ENCODE peak calls at places on chromosomes 1 and 21, in four cellular contexts. M is HFF-Myc, K is foreskin fibroblast, T is RWPE1. Z is an unnamed sample.

GRCh38 chr1:8082945-8083344 is 56.8 kb upstream of the ERRFI1 start:
- DNase-seq in M (no peak), K (peak), T (no peak), Z (peak)

GRCh38 chr1:212173572-212173971 is 111.6 kb upstream of the PPP2R5A start:
- DNase-seq in M (no peak), K (no peak), T (no peak), Z (no peak)

GRCh38 chr21:33642896-33643657 is 776 bp downstream of the ITSN1 start:
- DNase-seq in M (no peak), K (peak), T (peak), Z (no peak)

GRCh38 chr1:91608876-91609275 is 108.2 kb downstream of the CDC7 start:
- DNase-seq in M (no peak), K (peak), T (peak), Z (no peak)

GRCh38 chr1:111720274-111720976 is 18.8 kb downstream of the INKA2 start:
- DNase-seq in M (no peak), K (no peak), T (no peak), Z (no peak)

GRCh38 chr1:151823175-151823574 is 8.4 kb downstream of the RORC start:
- DNase-seq in M (no peak), K (no peak), T (no peak), Z (no peak)

GRCh38 chr1:204477036-204477740 is 17.4 kb downstream of the PIK3C2B start:
- DNase-seq in M (no peak), K (no peak), T (no peak), Z (no peak)

GRCh38 chr1:231642600-231643332 is 16.2 kb downstream of the DISC1 start:
- DNase-seq in M (no peak), K (no peak), T (no peak), Z (no peak)

GRCh38 chr21:23384679-23385078 is 2222.6 kb downstream of the MRPL39 start:
- DNase-seq in M (no peak), K (no peak), T (no peak), Z (no peak)

GRCh38 chr1:22749919-22750670 is 39.5 kb downstream of the EPHB2 start:
- DNase-seq in M (peak), K (peak), T (peak), Z (peak)

GRCh38 chr1:22750671-22751016 is 40.0 kb downstream of the EPHB2 start:
- DNase-seq in M (no peak), K (no peak), T (peak), Z (no peak)

GRCh38 chr1:22747735-22748073 is 37.1 kb downstream of the EPHB2 start:
- DNase-seq in M (no peak), K (no peak), T (no peak), Z (no peak)

GRCh38 chr1:22751124-22751531 is 40.5 kb downstream of the EPHB2 start:
- DNase-seq in M (no peak), K (no peak), T (peak), Z (no peak)

GRCh38 chr1:22749503-22749902 is 38.9 kb downstream of the EPHB2 start:
- DNase-seq in M (no peak), K (no peak), T (no peak), Z (no peak)
- TF ChIP-seq CTCF in M (no peak), K (no peak), T (no peak), Z (no peak)

GRCh38 chr1:58781541-58782307 is 2.1 kb downstream of the JUN start:
- DNase-seq in M (no peak), K (peak), T (no peak), Z (no peak)

GRCh38 chr1:58783993-58784757 is at the start of gene JUN:
- DNase-seq in M (peak), K (peak), T (peak), Z (peak)

GRCh38 chr1:58783090-58783992 is 506 bp downstream of the JUN start:
- DNase-seq in M (no peak), K (no peak), T (no peak), Z (no peak)

GRCh38 chr1:58780586-58781452 is 3.0 kb downstream of the JUN start:
- DNase-seq in M (no peak), K (no peak), T (no peak), Z (no peak)

DNA sequence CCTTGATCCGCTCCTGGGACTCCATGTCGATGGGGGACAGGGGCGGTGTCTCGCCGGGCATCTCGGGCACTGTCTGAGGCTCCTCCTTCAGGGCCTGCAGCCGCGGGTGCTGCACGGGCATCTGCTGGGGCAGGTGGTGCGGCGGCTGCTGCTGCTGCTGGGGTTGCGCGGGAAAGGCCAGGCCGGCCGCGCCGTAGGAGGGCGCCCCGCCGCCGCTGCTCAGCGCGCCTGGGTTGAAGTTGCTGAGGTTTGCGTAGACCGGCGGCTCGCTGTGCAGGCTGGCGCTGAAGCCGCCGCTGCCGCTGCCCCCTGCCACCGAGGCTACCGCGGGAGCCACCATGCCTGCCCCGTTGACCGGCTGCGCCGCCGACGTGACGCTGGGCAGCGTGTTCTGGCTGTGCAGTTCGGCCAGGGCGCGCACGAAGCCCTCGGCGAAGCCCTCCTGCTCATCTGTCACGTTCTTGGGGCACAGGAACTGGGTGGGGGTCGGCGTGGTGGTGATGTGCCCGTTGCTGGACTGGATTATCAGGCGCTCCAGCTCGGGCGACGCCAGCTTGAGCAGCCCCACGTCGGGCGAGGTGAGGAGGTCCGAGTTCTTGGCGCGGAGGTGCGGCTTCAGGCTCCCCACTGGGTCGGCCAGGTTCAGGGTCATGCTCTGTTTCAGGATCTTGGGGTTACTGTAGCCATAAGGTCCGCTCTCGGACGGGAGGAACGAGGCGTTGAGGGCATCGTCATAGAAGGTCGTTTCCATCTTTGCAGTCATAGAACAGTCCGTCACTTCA is 1.3 kb downstream of the JUN start:
- DNase-seq in M (no peak), K (no peak), T (no peak), Z (no peak)
- TF ChIP-seq CTCF in M (no peak), K (no peak), T (peak), Z (no peak)

GRCh38 chr1:33402234-33402633 is 28.7 kb downstream of the PHC2 start:
- DNase-seq in M (no peak), K (no peak), T (no peak), Z (no peak)

GRCh38 chr1:33410091-33410701 is 20.7 kb downstream of the PHC2 start:
- DNase-seq in M (no peak), K (peak), T (no peak), Z (no peak)

GRCh38 chr1:33407750-33408436 is 23.0 kb downstream of the PHC2 start:
- DNase-seq in M (no peak), K (no peak), T (no peak), Z (no peak)

DNA sequence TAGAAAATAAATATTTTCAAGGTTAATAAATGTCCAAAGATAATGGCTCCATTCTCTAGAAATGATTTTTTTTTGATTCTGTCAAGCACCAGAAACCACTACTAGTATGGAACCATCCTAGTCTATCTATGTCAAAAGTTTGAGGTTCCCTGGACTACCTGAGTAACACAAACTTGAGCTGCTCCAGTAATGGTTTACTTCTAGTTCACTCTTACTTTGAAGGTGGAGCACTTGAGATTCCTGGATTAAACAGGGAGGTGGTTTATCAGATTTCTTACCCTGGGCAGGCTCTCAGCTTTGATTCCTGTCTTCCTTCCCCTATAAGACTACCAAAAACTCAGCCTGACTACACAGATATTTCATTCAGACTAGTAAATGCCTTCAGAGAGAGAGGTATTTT is 23.6 kb downstream of the PHC2 start:
- DNase-seq in M (no peak), K (no peak), T (no peak), Z (no peak)
- TF ChIP-seq CTCF in M (no peak), K (no peak), T (no peak), Z (no peak)

GRCh38 chr21:17231124-17231523 is 281.7 kb upstream of the CXADR start:
- DNase-seq in M (no peak), K (no peak), T (no peak), Z (no peak)
- TF ChIP-seq CTCF in M (no peak), K (no peak), T (no peak), Z (no peak)

GRCh38 chr1:27934818-27935549 is at the start of gene SMPDL3B:
- DNase-seq in M (no peak), K (no peak), T (peak), Z (no peak)
- TF ChIP-seq CTCF in M (no peak), K (no peak), T (peak), Z (no peak)

DNA sequence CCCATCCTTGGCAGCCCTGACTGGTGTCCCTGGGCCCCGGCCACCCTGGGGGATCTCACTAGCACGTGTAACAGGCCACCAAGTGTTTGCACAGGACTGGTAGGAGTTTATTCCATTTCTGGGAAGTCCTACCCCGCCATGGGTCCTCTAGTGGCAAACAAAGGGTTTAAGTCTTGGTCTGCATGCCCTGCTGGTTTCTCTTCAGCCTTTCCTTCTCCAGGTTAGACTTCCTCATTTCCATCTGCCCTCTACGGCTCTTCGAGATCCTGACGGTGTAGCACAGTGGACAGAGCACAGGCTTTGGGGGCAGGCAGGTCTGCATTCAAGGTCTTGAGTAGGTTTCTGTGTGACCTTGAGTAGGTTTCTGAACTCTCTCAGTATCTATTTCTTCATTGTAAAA is 2.8 kb downstream of the AGTRAP start:
- DNase-seq in M (no peak), K (no peak), T (no peak), Z (no peak)
- TF ChIP-seq CTCF in M (no peak), K (no peak), T (no peak), Z (no peak)

GRCh38 chr1:25217598-25218232 is 14.6 kb downstream of the SYF2 start:
- DNase-seq in M (no peak), K (no peak), T (no peak), Z (no peak)
- TF ChIP-seq CTCF in M (no peak), K (no peak), T (no peak), Z (no peak)

DNA sequence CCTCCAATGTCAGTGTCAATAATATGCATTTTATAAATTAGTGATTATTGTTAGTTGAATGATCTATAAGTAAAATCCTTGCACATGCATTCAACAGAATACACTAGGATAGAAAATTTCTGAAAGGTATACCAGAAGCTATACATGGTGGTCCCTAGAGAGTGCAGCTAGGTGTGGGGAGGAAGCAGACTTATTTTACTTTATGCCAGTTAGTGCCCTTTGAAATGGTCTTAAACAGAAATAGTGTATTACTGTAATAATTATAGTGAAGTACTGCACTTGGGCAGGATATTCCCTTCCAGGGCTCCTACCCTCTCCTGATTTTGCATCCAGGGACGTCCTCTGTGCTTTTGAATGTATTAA is 23.2 kb upstream of the WDR26 start:
- DNase-seq in M (no peak), K (no peak), T (no peak), Z (no peak)
- TF ChIP-seq CTCF in M (no peak), K (no peak), T (peak), Z (no peak)